ENCODE peak calls at places on chromosome 20, in ten cellular contexts. E, L, C, Z, P, J, G, W, Q and I are unnamed samples.
A peak's percentile ranks its signal among the peaks of the same experiment; 100 is the strongest.

GRCh38 chr20:48737463-48738093 is 90.2 kb downstream of the PREX1 start:
- DNase-seq in E (no peak), L (no peak), C (no peak), Z (no peak), P (no peak), J (no peak), G (no peak), W (no peak), Q (no peak), I (no peak)

GRCh38 chr20:25281541-25281991 is 33.7 kb downstream of the PYGB start:
- DNase-seq in E (peak; percentile 13), L (peak; percentile 37), C (no peak), Z (peak; percentile 91), P (no peak), J (no peak), G (no peak), W (peak; percentile 46), Q (no peak), I (no peak)

GRCh38 chr20:37494796-37495195 is 26.3 kb upstream of the NNAT start:
- DNase-seq in E (no peak), L (no peak), C (no peak), Z (no peak), P (no peak), J (no peak), G (no peak), W (no peak), Q (no peak), I (no peak)

GRCh38 chr20:35279040-35279439 is 1.1 kb upstream of the MMP24OS start:
- DNase-seq in E (no peak), L (peak; percentile 76), C (peak; percentile 26), Z (no peak), P (no peak), J (no peak), G (no peak), W (no peak), Q (peak; percentile 17), I (no peak)

GRCh38 chr20:6841128-6841527 is 73.6 kb downstream of the BMP2 start:
- DNase-seq in E (no peak), L (no peak), C (no peak), Z (no peak), P (no peak), J (no peak), G (no peak), W (no peak), Q (no peak), I (no peak)

GRCh38 chr20:34815636-34816035 is 9.8 kb downstream of the NCOA6 start:
- DNase-seq in E (no peak), L (no peak), C (peak; percentile 38), Z (no peak), P (no peak), J (no peak), G (no peak), W (no peak), Q (no peak), I (no peak)

GRCh38 chr20:37384683-37385174 is 38.8 kb downstream of the SRC start:
- DNase-seq in E (peak; percentile 72), L (peak; percentile 64), C (peak; percentile 83), Z (no peak), P (peak; percentile 18), J (peak; percentile 49), G (peak; percentile 30), W (no peak), Q (peak; percentile 43), I (no peak)

GRCh38 chr20:17571967-17572638 is 2.2 kb downstream of the DSTN start:
- DNase-seq in E (no peak), L (no peak), C (no peak), Z (peak; percentile 36), P (no peak), J (no peak), G (no peak), W (peak; percentile 3), Q (no peak), I (no peak)

GRCh38 chr20:19880256-19881079 is 122.4 kb downstream of the RIN2 start:
- DNase-seq in E (no peak), L (no peak), C (peak; percentile 72), Z (no peak), P (peak; percentile 86), J (no peak), G (peak; percentile 85), W (no peak), Q (peak; percentile 72), I (peak; percentile 62)

GRCh38 chr20:50054626-50055511 is 58.1 kb downstream of the UBE2V1 start:
- DNase-seq in E (no peak), L (no peak), C (peak; percentile 78), Z (no peak), P (no peak), J (no peak), G (no peak), W (no peak), Q (no peak), I (peak; percentile 84)

GRCh38 chr20:47706345-47706744 is 78.9 kb downstream of the SULF2 start:
- DNase-seq in E (no peak), L (no peak), C (no peak), Z (no peak), P (no peak), J (no peak), G (no peak), W (no peak), Q (no peak), I (no peak)

GRCh38 chr20:571754-572331 is 28.3 kb upstream of the CSNK2A1 start:
- DNase-seq in E (peak; percentile 88), L (peak; percentile 67), C (peak; percentile 24), Z (no peak), P (peak; percentile 7), J (no peak), G (no peak), W (no peak), Q (no peak), I (peak; percentile 47)

GRCh38 chr20:24507182-24507853 is 37.9 kb downstream of the SYNDIG1 start:
- DNase-seq in E (no peak), L (no peak), C (no peak), Z (no peak), P (no peak), J (no peak), G (peak; percentile 72), W (no peak), Q (no peak), I (no peak)

GRCh38 chr20:39876974-39877615 is 811.9 kb downstream of the MAFB start:
- DNase-seq in E (no peak), L (no peak), C (no peak), Z (peak; percentile 66), P (no peak), J (no peak), G (no peak), W (no peak), Q (no peak), I (no peak)

GRCh38 chr20:60202046-60202445 is 243.8 kb downstream of the CDH26 start:
- DNase-seq in E (no peak), L (no peak), C (no peak), Z (no peak), P (no peak), J (no peak), G (no peak), W (no peak), Q (no peak), I (no peak)

GRCh38 chr20:56776345-56776744 is 147.2 kb downstream of the TFAP2C start:
- DNase-seq in E (no peak), L (no peak), C (no peak), Z (no peak), P (no peak), J (no peak), G (no peak), W (no peak), Q (no peak), I (no peak)

GRCh38 chr20:15703171-15703911 is 869.9 kb downstream of the KIF16B start:
- DNase-seq in E (no peak), L (no peak), C (peak; percentile 84), Z (no peak), P (peak; percentile 55), J (no peak), G (peak; percentile 87), W (no peak), Q (peak; percentile 63), I (peak; percentile 19)

GRCh38 chr20:58086763-58087566 is 141.5 kb downstream of the ANKRD60 start:
- DNase-seq in E (peak; percentile 47), L (peak; percentile 39), C (peak; percentile 76), Z (peak; percentile 55), P (peak; percentile 32), J (no peak), G (peak; percentile 67), W (peak; percentile 59), Q (peak; percentile 26), I (peak; percentile 58)

GRCh38 chr20:4800131-4800530 is 78.4 kb downstream of the PRND start:
- DNase-seq in E (no peak), L (no peak), C (no peak), Z (no peak), P (no peak), J (no peak), G (no peak), W (no peak), Q (no peak), I (no peak)

GRCh38 chr20:16004108-16004854 is 569.0 kb downstream of the KIF16B start:
- DNase-seq in E (peak; percentile 28), L (no peak), C (no peak), Z (no peak), P (no peak), J (no peak), G (no peak), W (no peak), Q (no peak), I (no peak)